ENCODE peak calls at places on chromosomes 3 and 15, in five cellular contexts. J is Panc1; N is upper lobe of right lung; S is CD8-positive, alpha-beta T cell; V is pancreas. G is an unnamed sample. For H3K36me3, the result is how much of the 10 kb centered on the place peaks cover.

GRCh38 chr3:132726341-132726823 is 4.2 kb upstream of the NPHP3 start:
- DNase-seq in N (no peak), S (no peak), V (no peak), J (no peak), G (no peak)

GRCh38 chr3:124149774-124150173 is 157.8 kb upstream of the ROPN1 start:
- DNase-seq in N (no peak), S (no peak), V (no peak), J (no peak), G (no peak)

GRCh38 chr3:157317895-157318294 is 118.8 kb upstream of the PTX3 start:
- DNase-seq in N (no peak), S (no peak), V (no peak), J (no peak), G (no peak)

GRCh38 chr3:37221407-37221806 is 47.0 kb upstream of the LRRFIP2 start:
- DNase-seq in N (no peak), J (no peak), S (no peak), V (no peak), G (peak)

GRCh38 chr3:57060089-57060829 is at the start of gene SPATA12:
- DNase-seq in J (peak), V (peak), S (no peak), N (peak), G (peak)

GRCh38 chr3:193030276-193030675 is 112.6 kb upstream of the MB21D2 start:
- DNase-seq in V (no peak), N (no peak), S (no peak), J (no peak), G (no peak)

GRCh38 chr3:144369151-144369879 is 397.7 kb downstream of the DIPK2A start:
- DNase-seq in N (no peak), J (no peak), V (no peak), S (no peak), G (no peak)

GRCh38 chr3:149726716-149727407 is 25.4 kb downstream of the COMMD2 start:
- DNase-seq in J (no peak), N (no peak), V (no peak), S (no peak), G (no peak)

GRCh38 chr15:28274211-28274610 is 47.8 kb downstream of the HERC2 start:
- DNase-seq in J (no peak), V (no peak), S (no peak), N (no peak), G (no peak)

GRCh38 chr3:101219842-101220560 is 100.4 kb downstream of the IMPG2 start:
- DNase-seq in N (no peak), S (no peak), J (no peak), V (no peak), G (no peak)

GRCh38 chr15:55981596-55982249 is 11.7 kb downstream of the NEDD4 start:
- DNase-seq in S (no peak), J (no peak), N (no peak), V (no peak), G (no peak)

GRCh38 chr3:127172670-127173515 is 20.0 kb upstream of the PRR23E start:
- DNase-seq in N (peak), S (no peak), J (no peak), V (no peak), G (peak)

DNA sequence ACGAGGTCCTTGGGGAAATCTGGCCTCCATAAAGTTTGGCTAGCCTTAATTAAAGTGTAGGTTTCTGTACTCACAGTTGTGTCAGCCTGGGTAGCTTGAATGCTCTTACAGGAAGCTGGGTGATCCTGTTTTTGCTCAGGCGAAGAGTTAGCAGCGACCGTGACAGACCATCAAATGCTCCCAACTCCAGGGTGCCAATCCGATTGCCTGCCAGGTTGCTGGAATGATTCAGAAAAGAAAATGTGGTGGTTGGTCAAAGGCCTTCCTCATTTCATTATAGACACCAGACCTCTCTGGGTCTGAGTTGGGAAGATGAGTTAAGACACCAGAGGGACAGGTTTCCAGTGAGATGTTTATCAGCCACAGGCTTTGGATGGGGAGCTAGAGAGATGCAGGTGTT is 86.0 kb downstream of the LRIG1 start:
- DNase-seq in V (no peak), S (no peak), N (no peak), J (no peak), G (no peak)
- H3K36me3 ChIP-seq in V (under half), S (under half), N (under half), J (under half), G (under half)

GRCh38 chr15:53869044-53869805 is 109.0 kb upstream of the UNC13C start:
- DNase-seq in S (no peak), V (no peak), J (no peak), N (no peak), G (no peak)
- TF ChIP-seq CTCF in S (no peak), V (no peak), J (peak), N (no peak), G (peak)

DNA sequence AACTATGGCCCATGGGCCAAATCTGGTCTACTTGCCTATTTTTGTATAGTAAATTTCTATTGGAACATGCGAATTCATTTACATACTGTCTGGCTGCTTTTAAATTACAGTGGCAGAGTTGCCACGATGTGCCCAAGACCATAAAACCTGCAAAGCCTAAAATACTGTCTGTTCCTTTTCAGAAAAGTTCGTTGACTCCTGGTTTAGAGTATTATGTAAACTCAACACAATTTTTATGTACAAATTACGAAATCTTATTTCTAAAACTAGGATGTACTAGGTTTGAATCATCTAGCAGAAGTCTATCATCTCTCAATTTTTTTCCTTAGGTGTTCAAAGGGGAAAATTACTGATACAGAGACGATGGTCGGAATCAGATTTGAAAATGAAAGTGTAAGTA is 26.9 kb downstream of the SENP2 start:
- DNase-seq in V (no peak), J (no peak), S (no peak), N (no peak), G (no peak)
- H3K36me3 ChIP-seq in V (under half), J (under half), S (under half), N (half or more), G (under half)

DNA sequence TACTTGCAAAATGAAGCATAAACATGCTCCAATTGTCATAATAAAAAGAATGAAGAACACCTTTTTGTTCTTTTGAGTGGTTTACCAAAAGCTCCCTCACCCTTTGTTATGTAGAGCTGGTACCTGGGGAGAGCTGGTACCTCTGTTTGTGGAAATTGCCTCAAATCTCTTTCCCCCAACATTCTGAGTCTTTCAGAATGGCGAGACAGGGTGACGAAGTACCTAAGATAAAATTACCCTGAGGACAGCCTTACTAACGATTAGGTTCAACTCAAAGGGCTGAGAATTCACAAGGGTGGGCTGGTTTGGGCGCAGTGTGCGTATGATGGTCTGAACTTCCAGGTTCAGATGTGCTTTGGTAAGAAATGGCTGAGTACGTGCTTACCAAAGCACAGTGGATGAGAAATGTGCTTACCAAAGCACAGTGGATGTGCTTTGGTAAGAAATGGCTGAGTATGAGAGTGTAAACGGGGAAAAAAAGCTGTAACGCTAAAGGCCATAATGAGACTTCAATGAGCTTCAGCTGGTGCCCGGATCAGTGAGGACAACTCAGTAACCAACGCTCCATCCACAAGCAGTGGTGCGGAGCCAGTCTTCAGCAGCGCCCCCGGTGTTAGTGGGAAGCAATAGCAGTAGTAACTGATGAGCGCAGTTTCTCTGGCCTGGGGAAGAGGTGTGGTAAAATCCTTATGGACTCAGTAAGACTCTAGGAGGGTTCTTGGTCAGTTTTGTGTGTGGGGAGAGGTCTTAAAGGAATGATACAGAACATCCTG is 72.3 kb upstream of the LRIG1 start:
- DNase-seq in V (no peak), N (no peak), S (no peak), J (no peak), G (no peak)
- TF ChIP-seq CTCF in V (no peak), N (no peak), S (peak), J (peak), G (peak)

DNA sequence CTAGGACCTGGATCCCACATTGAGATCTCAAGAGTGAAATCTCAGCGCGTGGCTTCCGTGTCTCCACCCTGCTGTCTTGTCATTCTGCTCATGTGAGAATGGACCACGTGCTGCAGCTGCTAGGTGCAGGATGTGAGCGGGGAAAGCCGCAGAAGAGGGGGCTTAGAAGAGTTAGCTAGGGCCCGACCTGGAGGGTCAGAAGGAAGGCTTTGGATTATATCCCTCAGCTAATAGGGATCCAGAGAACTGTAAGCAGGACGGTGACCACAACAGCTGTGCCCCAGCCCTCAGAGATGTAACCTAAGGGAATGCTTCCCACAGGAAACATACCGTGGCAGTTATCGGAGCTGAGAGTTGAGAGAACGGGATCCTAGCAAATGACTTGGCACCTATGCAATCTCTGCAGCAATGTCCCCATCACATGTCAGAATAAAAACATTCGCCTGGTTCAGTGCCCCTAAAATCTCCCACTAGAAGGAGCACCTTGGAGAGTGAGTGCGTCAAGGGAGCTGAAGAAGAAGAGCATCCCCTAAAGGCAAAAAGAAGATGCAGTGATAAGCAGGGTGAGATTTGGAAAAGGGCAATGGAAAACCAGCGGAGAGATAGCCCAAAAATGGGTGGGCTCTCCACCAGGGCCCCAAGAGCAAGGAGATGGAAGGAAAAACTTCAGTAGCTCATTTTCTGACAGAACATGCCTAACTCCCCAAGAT is 76.9 kb upstream of the ST8SIA2 start:
- DNase-seq in J (no peak), N (no peak), S (no peak), V (no peak), G (no peak)
- H3K36me3 ChIP-seq in J (under half), N (under half), S (under half), V (under half), G (under half)

G was measured in kidney epithelial cell.